ENCODE peak calls at places on chromosomes 3 and 15, in five cellular contexts. Q, Y, K, N and C are unnamed samples.
A peak's percentile ranks its signal among the peaks of the same experiment; 100 is the strongest.

GRCh38 chr15:70722266-70723123 is 40.9 kb downstream of the UACA start:
- DNase-seq in K (peak; percentile 78), N (no peak), Q (no peak), Y (no peak), C (peak; percentile 65)

GRCh38 chr3:187616307-187616939 is 53.8 kb downstream of the SST start:
- DNase-seq in Y (no peak), N (peak; percentile 31), Q (no peak), K (peak; percentile 61), C (peak; percentile 55)

GRCh38 chr3:196514350-196514716 is 813 bp downstream of the SMCO1 start:
- DNase-seq in K (no peak), Q (no peak), N (no peak), Y (no peak), C (no peak)

GRCh38 chr15:33021806-33022389 is 172.6 kb downstream of the FMN1 start:
- DNase-seq in K (peak; percentile 67), Y (no peak), Q (no peak), N (no peak), C (peak; percentile 52)

GRCh38 chr3:133742351-133743091 is 3.7 kb upstream of the TF start:
- DNase-seq in N (no peak), Y (no peak), Q (no peak), K (peak; percentile 80), C (no peak)

GRCh38 chr15:92385096-92385495 is 8.6 kb upstream of the ST8SIA2 start:
- DNase-seq in Q (no peak), Y (no peak), N (no peak), K (peak; percentile 26), C (no peak)

GRCh38 chr3:170572665-170573253 is 13.1 kb downstream of the SLC7A14 start:
- DNase-seq in K (peak; percentile 9), Q (no peak), Y (no peak), N (no peak), C (no peak)

GRCh38 chr15:71713191-71713798 is 97.1 kb upstream of the NR2E3 start:
- DNase-seq in N (no peak), Y (no peak), Q (no peak), K (no peak), C (no peak)

GRCh38 chr3:22947741-22948140 is 255.4 kb upstream of the UBE2E2 start:
- DNase-seq in Q (no peak), N (no peak), K (no peak), Y (no peak), C (no peak)

GRCh38 chr3:136667081-136667480 is 85.1 kb downstream of the STAG1 start:
- DNase-seq in Q (no peak), K (no peak), Y (no peak), N (no peak), C (peak; percentile 52)

GRCh38 chr3:30872879-30873278 is 21.6 kb downstream of the GADL1 start:
- DNase-seq in Q (no peak), K (no peak), N (no peak), Y (no peak), C (no peak)

GRCh38 chr3:188000361-188000861 is 153.5 kb upstream of the LPP start:
- DNase-seq in N (peak; percentile 53), Y (no peak), K (no peak), Q (no peak), C (no peak)

GRCh38 chr15:87632364-87632763 is 624.2 kb downstream of the NTRK3 start:
- DNase-seq in Q (no peak), K (no peak), Y (no peak), N (no peak), C (peak; percentile 34)

GRCh38 chr3:133949438-133949837 is 53.8 kb upstream of the RAB6B start:
- DNase-seq in K (no peak), Q (no peak), N (no peak), Y (no peak), C (no peak)

GRCh38 chr15:96896766-96897165 is 566.3 kb downstream of the NR2F2 start:
- DNase-seq in Q (no peak), Y (no peak), N (no peak), K (no peak), C (no peak)

GRCh38 chr3:160755776-160756304 is at the start of gene PPM1L:
- DNase-seq in N (peak; percentile 68), Q (peak; percentile 51), K (no peak), Y (peak; percentile 33), C (peak; percentile 81)

GRCh38 chr3:10338591-10339369 is 17.9 kb upstream of the SEC13 start:
- DNase-seq in Q (no peak), Y (no peak), N (no peak), K (no peak), C (no peak)

GRCh38 chr3:152365766-152366593 is 97.3 kb downstream of the MBNL1 start:
- DNase-seq in N (no peak), Y (no peak), K (no peak), Q (no peak), C (no peak)

DNA sequence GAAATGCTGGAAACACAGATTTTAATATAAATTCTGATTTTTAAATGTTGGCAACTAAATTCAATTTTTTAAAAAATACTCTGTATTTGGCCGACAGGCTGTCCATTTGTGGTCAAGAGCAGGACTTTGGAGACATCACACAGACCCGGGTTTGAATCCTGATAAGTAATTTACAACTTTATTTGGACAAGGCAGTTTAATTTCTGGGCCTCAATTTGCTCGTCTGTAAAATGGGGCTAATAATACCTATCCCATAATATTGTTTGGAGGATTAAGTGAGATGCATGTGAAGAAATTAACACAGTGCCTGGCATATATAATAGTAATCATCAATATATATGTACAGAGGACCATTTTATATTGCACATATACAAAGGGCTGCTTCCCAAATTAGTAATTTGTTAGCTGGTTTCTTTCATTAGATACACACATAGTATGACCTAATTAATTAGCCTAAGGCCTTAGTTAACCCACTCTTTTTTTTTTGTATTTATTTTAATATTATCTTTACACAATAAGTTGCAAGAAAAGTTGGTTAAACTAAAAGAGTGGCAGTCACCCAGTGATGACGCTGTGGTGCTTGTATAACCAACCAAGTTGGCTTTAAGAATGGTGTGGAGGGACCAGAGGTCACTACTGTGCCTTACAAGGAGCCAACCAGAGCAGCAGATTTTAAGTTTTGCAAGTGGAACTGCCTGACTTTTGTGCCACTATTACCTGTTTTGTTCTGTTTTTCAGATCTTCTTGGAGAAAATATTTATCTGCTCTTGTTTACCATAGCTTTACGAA is 709 bp downstream of the PIGB start:
- DNase-seq in N (peak; percentile 21), Q (no peak), Y (no peak), K (peak; percentile 29), C (peak; percentile 67)
- TF ChIP-seq POLR2A in N (no peak), Q (no peak), Y (no peak), K (no peak), C (no peak)

GRCh38 chr15:41950127-41950483 is 22.3 kb downstream of the EHD4 start:
- DNase-seq in Y (no peak), K (no peak), Q (no peak), N (no peak), C (no peak)

GRCh38 chr15:41952003-41952563 is 20.3 kb downstream of the EHD4 start:
- DNase-seq in Y (no peak), K (no peak), Q (no peak), N (no peak), C (no peak)

GRCh38 chr15:41949400-41950126 is 22.8 kb downstream of the EHD4 start:
- DNase-seq in Q (no peak), K (no peak), Y (no peak), N (no peak), C (no peak)

GRCh38 chr15:41951571-41951970 is 20.8 kb downstream of the EHD4 start:
- DNase-seq in Q (no peak), Y (no peak), N (no peak), K (no peak), C (no peak)

GRCh38 chr15:41950505-41950904 is 21.9 kb downstream of the EHD4 start:
- DNase-seq in N (no peak), Y (no peak), K (no peak), Q (no peak), C (no peak)
- TF ChIP-seq POLR2A in N (no peak), Y (no peak), K (no peak), Q (no peak), C (no peak)

GRCh38 chr15:37517506-37517905 is 416.9 kb upstream of the TMCO5A start:
- DNase-seq in Q (no peak), N (no peak), K (no peak), Y (no peak), C (no peak)

GRCh38 chr15:37517106-37517505 is 416.8 kb upstream of the MEIS2 start:
- DNase-seq in Q (no peak), N (no peak), K (no peak), Y (no peak), C (no peak)

GRCh38 chr15:37518436-37518835 is 416.0 kb upstream of the TMCO5A start:
- DNase-seq in Q (no peak), Y (no peak), N (no peak), K (no peak), C (no peak)

GRCh38 chr15:37520882-37521281 is 413.6 kb upstream of the TMCO5A start:
- DNase-seq in Q (no peak), Y (no peak), K (no peak), N (no peak), C (no peak)

GRCh38 chr15:37520026-37520425 is 414.4 kb upstream of the TMCO5A start:
- DNase-seq in Y (no peak), Q (no peak), K (no peak), N (no peak), C (no peak)
- TF ChIP-seq POLR2A in Y (no peak), Q (no peak), K (no peak), N (no peak), C (no peak)

DNA sequence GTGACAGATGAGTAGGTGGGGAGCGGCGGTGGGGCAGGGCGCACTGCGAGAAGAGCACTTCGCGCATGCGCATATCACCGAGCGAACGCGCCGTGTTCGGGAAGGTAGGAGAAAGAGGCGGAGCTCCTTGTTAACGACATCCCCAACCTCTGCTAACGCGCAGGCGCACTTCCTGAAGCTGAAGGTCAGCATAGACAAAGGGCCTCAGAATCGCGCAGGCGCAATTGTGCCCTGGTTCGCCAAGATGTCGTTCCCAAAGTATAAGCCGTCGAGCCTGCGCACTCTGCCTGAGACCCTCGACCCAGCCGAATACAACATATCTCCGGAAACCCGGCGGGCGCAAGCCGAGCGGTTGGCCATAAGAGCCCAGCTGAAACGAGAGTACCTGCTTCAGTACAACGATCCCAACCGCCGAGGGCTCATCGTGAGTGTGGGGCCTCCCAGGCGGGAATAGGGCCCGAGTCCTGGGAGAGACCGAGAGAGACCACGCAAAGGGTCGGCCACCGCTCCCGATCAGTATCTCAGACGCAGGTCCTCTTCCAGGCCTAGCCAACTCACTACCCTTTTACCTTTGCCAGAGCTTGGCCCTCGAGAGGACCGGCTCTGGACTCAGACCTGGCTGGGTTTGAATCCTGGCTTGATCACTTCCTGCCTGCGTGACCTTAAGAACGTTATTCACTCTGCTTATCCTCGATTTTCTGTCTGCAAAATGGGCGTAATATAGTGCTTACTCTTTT is at the start of gene NDUFB4:
- DNase-seq in N (peak; percentile 97), K (peak; percentile 99), Y (peak; percentile 76), Q (peak; percentile 98), C (peak; percentile 98)
- TF ChIP-seq POLR2A in N (peak; percentile 89), K (peak; percentile 75), Y (peak; percentile 74), Q (peak; percentile 73), C (peak; percentile 94)